ENCODE peak calls at places on chromosome 16, in six cellular contexts. Z is activated CD8-positive, alpha-beta memory T cell treated with anti-CD3 and anti-CD28 coated beads, Interleukin-2, amount 50 U/mL, for 4 hours; U is ureter; Q is islet precursor cell; K is nephron progenitor cell; S is stimulated activated CD8-positive, alpha-beta memory T cell treated with anti-CD3 and anti-CD28 coated beads, Interleukin-7, amount 100 ng/mL, for 24 hours. H is an unnamed sample.
A peak's percentile ranks its signal among the peaks of the same experiment; 100 is the strongest.

GRCh38 chr16:12793120-12793889 is 10.4 kb downstream of the CPPED1 start:
- DNase-seq in Z (no peak), U (no peak), Q (no peak), K (no peak), S (no peak), H (no peak)

GRCh38 chr16:569445-570254 is at the start of gene PIGQ:
- DNase-seq in Z (peak; percentile 64), U (no peak), Q (peak; percentile 85), K (peak; percentile 77), S (no peak), H (no peak)

GRCh38 chr16:13136896-13137295 is 235.5 kb downstream of the SHISA9 start:
- DNase-seq in Z (no peak), U (no peak), Q (no peak), K (no peak), S (no peak), H (no peak)

GRCh38 chr16:14520753-14521152 is 109.3 kb downstream of the PARN start:
- DNase-seq in Z (no peak), U (no peak), Q (no peak), K (no peak), S (no peak), H (no peak)

GRCh38 chr16:88955906-88956305 is 21.1 kb downstream of the CBFA2T3 start:
- DNase-seq in Z (no peak), U (no peak), Q (no peak), K (no peak), S (no peak), H (no peak)

GRCh38 chr16:30458561-30459394 is 13.1 kb upstream of the SEPHS2 start:
- DNase-seq in Z (peak; percentile 78), U (no peak), Q (no peak), K (no peak), S (peak; percentile 69), H (peak; percentile 98)

GRCh38 chr16:28951410-28951943 is 740 bp downstream of the NFATC2IP start:
- DNase-seq in Z (no peak), U (peak; percentile 51), Q (no peak), K (no peak), S (no peak), H (no peak)

GRCh38 chr16:88069397-88070168 is 118.3 kb downstream of the BANP start:
- DNase-seq in Z (no peak), U (no peak), Q (no peak), K (no peak), S (no peak), H (no peak)

GRCh38 chr16:23509763-23510153 is 536 bp downstream of the GGA2 start:
- DNase-seq in Z (peak; percentile 19), U (no peak), Q (peak; percentile 65), K (peak; percentile 22), S (no peak), H (no peak)

GRCh38 chr16:74698220-74698619 is 2.4 kb downstream of the MLKL start:
- DNase-seq in Z (no peak), U (no peak), Q (no peak), K (no peak), S (no peak), H (no peak)

GRCh38 chr16:75028544-75028943 is 29.7 kb downstream of the ZNRF1 start:
- DNase-seq in Z (no peak), U (no peak), Q (no peak), K (no peak), S (no peak), H (no peak)

GRCh38 chr16:22320572-22321339 is 23.5 kb downstream of the POLR3E start:
- DNase-seq in Z (no peak), U (peak; percentile 4), Q (no peak), K (no peak), S (no peak), H (no peak)

GRCh38 chr16:17827313-17827712 is 356.6 kb upstream of the XYLT1 start:
- DNase-seq in Z (no peak), U (no peak), Q (no peak), K (no peak), S (no peak), H (no peak)

H was measured in CMK.